ENCODE peak calls at places on chromosomes 12 and 14, in eight cellular contexts. B, O, U, L, I, W, F and D are unnamed samples.

GRCh38 chr14:95547626-95548327 is 12.9 kb downstream of the GLRX5 start:
- DNase-seq in B (peak; percentile 92), O (no peak), U (no peak), L (no peak), I (no peak), W (no peak), F (no peak), D (peak; percentile 72)

GRCh38 chr12:6218526-6218925 is 18.3 kb downstream of the CD9 start:
- DNase-seq in B (no peak), O (no peak), U (no peak), L (no peak), I (no peak), W (no peak), F (no peak), D (no peak)

GRCh38 chr14:51093371-51094281 is 1.3 kb downstream of the TRIM9 start:
- DNase-seq in B (no peak), O (no peak), U (peak; percentile 30), L (peak; percentile 57), I (no peak), W (peak; percentile 74), F (peak; percentile 35), D (no peak)

GRCh38 chr12:121232163-121232562 is 22.2 kb downstream of the P2RX4 start:
- DNase-seq in B (no peak), O (no peak), U (no peak), L (no peak), I (no peak), W (no peak), F (no peak), D (no peak)

GRCh38 chr14:98348505-98348904 is 923.5 kb downstream of the BCL11B start:
- DNase-seq in B (no peak), O (no peak), U (no peak), L (no peak), I (no peak), W (no peak), F (no peak), D (no peak)

GRCh38 chr12:459430-460258 is at the start of gene B4GALNT3:
- DNase-seq in B (no peak), O (peak; percentile 83), U (peak; percentile 63), L (peak; percentile 60), I (no peak), W (peak; percentile 32), F (peak; percentile 37), D (no peak)

GRCh38 chr14:23103581-23103980 is 1.2 kb downstream of the CIROP start:
- DNase-seq in B (no peak), O (no peak), U (no peak), L (no peak), I (no peak), W (no peak), F (no peak), D (no peak)

GRCh38 chr14:34355584-34356266 is 106.3 kb downstream of the SPTSSA start:
- DNase-seq in B (peak; percentile 45), O (no peak), U (peak; percentile 34), L (no peak), I (no peak), W (no peak), F (peak; percentile 64), D (no peak)

GRCh38 chr14:20612403-20612802 is 21.2 kb upstream of the RNASE12 start:
- DNase-seq in B (no peak), O (no peak), U (no peak), L (no peak), I (no peak), W (no peak), F (no peak), D (no peak)

GRCh38 chr12:89927226-89927698 is 218.6 kb upstream of the ATP2B1 start:
- DNase-seq in B (no peak), O (no peak), U (no peak), L (no peak), I (no peak), W (no peak), F (no peak), D (no peak)

GRCh38 chr14:77260199-77260598 is 10.8 kb downstream of the NGB start:
- DNase-seq in B (no peak), O (no peak), U (no peak), L (no peak), I (no peak), W (no peak), F (no peak), D (no peak)

GRCh38 chr12:96890331-96890730 is 16.7 kb upstream of the NEDD1 start:
- DNase-seq in B (no peak), O (no peak), U (no peak), L (no peak), I (no peak), W (no peak), F (no peak), D (no peak)

GRCh38 chr12:49342066-49342913 is 4.4 kb upstream of the DNAJC22 start:
- DNase-seq in B (peak; percentile 86), O (peak; percentile 75), U (peak; percentile 75), L (peak; percentile 79), I (no peak), W (peak; percentile 95), F (no peak), D (peak; percentile 87)

GRCh38 chr12:4025420-4026358 is 152.5 kb upstream of the PARP11 start:
- DNase-seq in B (peak; percentile 22), O (no peak), U (no peak), L (peak; percentile 72), I (no peak), W (no peak), F (no peak), D (no peak)

GRCh38 chr14:51614707-51615106 is 37.0 kb upstream of the FRMD6 start:
- DNase-seq in B (no peak), O (no peak), U (no peak), L (no peak), I (no peak), W (no peak), F (no peak), D (no peak)

GRCh38 chr12:47725893-47726292 is 603 bp upstream of the ENDOU start:
- DNase-seq in B (no peak), O (no peak), U (no peak), L (no peak), I (no peak), W (no peak), F (no peak), D (no peak)

DNA sequence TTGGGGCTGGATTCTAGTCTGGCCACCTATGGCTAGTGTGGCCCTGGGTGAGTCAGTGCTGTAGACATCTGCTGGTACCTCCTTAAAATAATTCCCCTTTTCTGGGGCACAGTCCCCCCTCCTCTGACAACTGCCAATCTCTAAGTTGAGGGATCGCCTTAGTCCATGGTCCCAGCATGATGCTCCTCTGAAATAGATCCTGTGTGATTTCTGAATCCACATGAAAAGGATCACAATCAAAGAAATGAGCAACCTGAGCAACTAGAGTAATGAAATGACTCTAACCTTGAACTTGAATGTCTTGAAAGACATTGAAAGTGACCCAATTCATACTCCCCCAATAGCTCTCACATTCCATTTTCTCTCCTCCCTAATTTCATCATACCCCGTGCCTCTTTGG is 332.5 kb downstream of the VRK1 start:
- DNase-seq in B (no peak), O (no peak), U (no peak), L (no peak), I (no peak), W (no peak), F (no peak), D (no peak)
- TF ChIP-seq POLR2A in B (no peak), O (no peak), U (no peak), L (no peak), I (no peak), W (no peak), F (no peak), D (no peak)

GRCh38 chr12:132837693-132838463 is 9.2 kb upstream of the GOLGA3 start:
- DNase-seq in B (no peak), O (no peak), U (no peak), L (no peak), I (peak; percentile 18), W (no peak), F (no peak), D (no peak)

GRCh38 chr12:132838464-132839080 is 9.9 kb upstream of the GOLGA3 start:
- DNase-seq in B (no peak), O (no peak), U (no peak), L (no peak), I (no peak), W (no peak), F (no peak), D (no peak)

GRCh38 chr12:132840536-132840935 is 11.9 kb upstream of the GOLGA3 start:
- DNase-seq in B (no peak), O (no peak), U (no peak), L (no peak), I (no peak), W (no peak), F (no peak), D (no peak)

GRCh38 chr12:132841151-132841550 is 12.5 kb upstream of the GOLGA3 start:
- DNase-seq in B (no peak), O (no peak), U (no peak), L (no peak), I (no peak), W (no peak), F (no peak), D (no peak)

DNA sequence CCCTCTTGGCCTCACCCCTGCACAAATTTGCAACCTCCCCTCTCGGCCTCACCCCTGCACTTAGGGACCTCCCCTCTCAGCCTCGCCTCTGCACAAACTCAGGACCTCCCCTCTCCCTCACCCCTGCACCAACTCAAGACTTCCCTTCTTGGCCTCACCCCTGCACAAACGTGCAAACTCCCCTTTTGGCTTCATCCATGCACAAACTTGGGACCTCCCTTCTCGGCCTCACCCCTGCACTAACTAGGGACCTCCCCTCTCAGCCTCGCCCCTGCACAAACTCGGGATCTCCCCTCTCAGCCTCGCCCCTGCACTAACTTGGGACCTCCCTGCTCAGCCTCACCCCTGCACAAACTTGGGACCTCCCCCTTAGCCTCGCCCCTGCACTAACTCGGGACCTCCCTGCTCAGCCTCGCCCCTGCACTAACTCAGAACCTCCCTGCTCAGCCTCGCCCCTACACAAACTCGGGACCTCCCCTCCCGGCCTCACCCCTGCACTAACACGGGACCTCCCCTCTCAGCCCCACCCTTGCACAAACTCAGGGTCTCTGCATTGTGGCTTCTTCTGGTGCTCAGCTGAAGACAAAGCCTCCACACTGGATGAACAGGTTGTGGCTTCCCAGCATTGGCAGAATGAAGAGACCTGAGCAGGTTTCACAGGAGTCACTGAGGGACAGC is 11.0 kb upstream of the GOLGA3 start:
- DNase-seq in B (no peak), O (no peak), U (no peak), L (no peak), I (no peak), W (no peak), F (no peak), D (no peak)
- TF ChIP-seq POLR2A in B (no peak), O (no peak), U (no peak), L (no peak), I (no peak), W (no peak), F (no peak), D (no peak)

GRCh38 chr14:104752338-104752734 is 611 bp upstream of the SIVA1 start:
- DNase-seq in B (no peak), O (no peak), U (no peak), L (no peak), I (no peak), W (no peak), F (no peak), D (peak; percentile 95)
- TF ChIP-seq POLR2A in B (peak; percentile 30), O (no peak), U (no peak), L (peak; percentile 40), I (peak; percentile 6), W (no peak), F (no peak), D (no peak)

DNA sequence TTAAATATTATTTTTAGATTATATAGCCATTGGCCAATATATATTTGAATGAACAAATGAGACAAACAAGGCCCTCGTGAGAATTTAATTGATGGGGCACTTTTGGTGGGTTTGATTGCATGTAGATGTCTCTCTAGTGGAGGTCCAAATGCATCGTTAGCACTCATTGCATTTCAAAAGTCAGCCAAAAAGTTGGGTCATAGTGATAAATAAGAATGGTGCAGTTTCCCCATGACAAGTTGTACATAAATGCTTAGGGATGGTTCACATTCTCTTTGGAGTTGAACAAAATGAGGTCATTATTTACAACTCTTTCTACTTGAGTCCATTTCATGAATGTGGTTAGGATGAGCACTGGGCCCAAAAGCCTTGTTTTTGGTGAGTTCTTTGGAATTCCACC is 1.0 kb downstream of the BEST3 start:
- DNase-seq in B (no peak), O (no peak), U (no peak), L (no peak), I (no peak), W (no peak), F (no peak), D (no peak)
- TF ChIP-seq POLR2A in B (no peak), O (no peak), U (no peak), L (no peak), I (no peak), W (no peak), F (no peak), D (no peak)